ENCODE peak calls at places on chromosomes 4 and X, in ten cellular contexts. S is tibial artery, O is transverse colon, R is sigmoid colon, W is GM23248, U is cardiac muscle cell, N is adrenal gland, A is astrocyte, V is ascending aorta, I is aorta. T is an unnamed sample.
A peak's percentile ranks its signal among the peaks of the same experiment; 100 is the strongest.

GRCh38 chr4:8409271-8410065 is 31.1 kb downstream of the ACOX3 start:
- DNase-seq in S (no peak), O (peak; percentile 51), R (peak; percentile 68), W (peak; percentile 48), U (peak; percentile 21), N (no peak), A (no peak), V (no peak), I (peak; percentile 75), T (no peak)

GRCh38 chrX:112851806-112852205 is 11.2 kb upstream of the AMOT start:
- DNase-seq in S (no peak), O (no peak), R (no peak), W (peak; percentile 36), U (peak; percentile 70), N (peak; percentile 20), A (peak; percentile 68), V (no peak), I (no peak), T (peak; percentile 42)

GRCh38 chrX:85569096-85569495 is 189.6 kb upstream of the POF1B start:
- DNase-seq in S (no peak), O (no peak), R (no peak), W (no peak), U (no peak), N (no peak), A (no peak), V (no peak), I (no peak), T (no peak)

GRCh38 chr4:88291003-88291402 is 6.6 kb upstream of the PPM1K start:
- DNase-seq in S (no peak), O (no peak), R (no peak), W (peak; percentile 7), U (peak; percentile 73), N (no peak), A (peak; percentile 35), V (no peak), I (no peak), T (no peak)

GRCh38 chr4:185793716-185794115 is 18.3 kb downstream of the SORBS2 start:
- DNase-seq in S (no peak), O (no peak), R (no peak), W (no peak), U (no peak), N (no peak), A (no peak), V (no peak), I (no peak), T (no peak)

GRCh38 chr4:79241846-79242245 is 84.0 kb downstream of the NAA11 start:
- DNase-seq in S (no peak), O (no peak), R (no peak), W (peak; percentile 64), U (peak; percentile 49), N (no peak), A (peak; percentile 60), V (no peak), I (no peak), T (no peak)

GRCh38 chrX:63918611-63919010 is 133.6 kb upstream of the ARHGEF9 start:
- DNase-seq in S (no peak), O (no peak), R (no peak), W (peak; percentile 70), U (no peak), N (no peak), A (no peak), V (no peak), I (no peak), T (no peak)

GRCh38 chr4:130646886-130647285 is 1550.9 kb downstream of the C4orf33 start:
- DNase-seq in S (no peak), O (no peak), R (no peak), W (no peak), U (no peak), N (no peak), A (no peak), V (no peak), I (no peak), T (no peak)

GRCh38 chrX:104270916-104271512 is 16.3 kb upstream of the ESX1 start:
- DNase-seq in S (peak; percentile 20), O (peak; percentile 14), R (no peak), W (peak; percentile 55), U (peak; percentile 46), N (peak; percentile 24), A (peak; percentile 4), V (no peak), I (no peak), T (no peak)

GRCh38 chrX:150683536-150684146 is 9.6 kb upstream of the MTMR1 start:
- DNase-seq in S (no peak), O (no peak), R (no peak), W (peak; percentile 56), U (peak; percentile 58), N (no peak), A (no peak), V (no peak), I (no peak), T (no peak)

DNA sequence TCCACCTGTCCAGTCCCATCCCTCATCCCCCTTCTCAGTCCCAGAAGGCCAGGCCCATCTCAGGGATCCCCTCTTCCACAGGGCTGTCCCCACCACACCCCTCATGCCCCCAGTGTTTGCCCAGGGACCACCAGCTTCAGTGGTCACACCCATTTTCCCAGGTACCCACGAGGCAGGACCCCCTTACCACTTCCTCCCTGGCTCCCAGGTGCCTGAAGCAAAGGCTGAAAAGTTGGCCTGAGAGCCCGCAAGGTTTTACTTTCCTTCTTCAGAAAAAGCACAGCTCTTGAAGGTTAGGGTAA is 7.8 kb downstream of the TMEM271 start:
- DNase-seq in S (no peak), O (no peak), R (no peak), W (no peak), U (no peak), N (no peak), A (no peak), V (no peak), I (no peak), T (no peak)
- H3K9me3 ChIP-seq in S (no peaks in the 10 kb centered on the region), O (no peaks in the 10 kb centered on the region), R (no peaks in the 10 kb centered on the region), W (no peaks in the 10 kb centered on the region), U (no peaks in the 10 kb centered on the region), N (no peaks in the 10 kb centered on the region), A (peaks cover 5% of the 10 kb centered on the region), V (no peaks in the 10 kb centered on the region), I (no peaks in the 10 kb centered on the region), T (no peaks in the 10 kb centered on the region)

GRCh38 chr4:98608343-98608742 is 50.1 kb downstream of the TSPAN5 start:
- DNase-seq in S (no peak), O (no peak), R (no peak), W (no peak), U (no peak), N (no peak), A (no peak), V (no peak), I (no peak), T (no peak)
- H3K4me1 ChIP-seq in S (no peaks in the 10 kb centered on the region), O (no peaks in the 10 kb centered on the region), R (peaks cover 28% of the 10 kb centered on the region), W (peaks cover 53% of the 10 kb centered on the region), U (peaks cover 32% of the 10 kb centered on the region), N (no peaks in the 10 kb centered on the region), A (peaks cover 55% of the 10 kb centered on the region), V (no peaks in the 10 kb centered on the region), I (no peaks in the 10 kb centered on the region), T (peaks cover 2% of the 10 kb centered on the region)

GRCh38 chr4:180103794-180104193 is 2139.4 kb upstream of the TENM3 start:
- DNase-seq in S (no peak), O (no peak), R (no peak), W (no peak), U (no peak), N (no peak), A (no peak), V (no peak), I (no peak), T (no peak)

GRCh38 chr4:180098601-180099000 is 2144.6 kb upstream of the TENM3 start:
- DNase-seq in S (no peak), O (no peak), R (no peak), W (no peak), U (no peak), N (no peak), A (no peak), V (no peak), I (no peak), T (no peak)

GRCh38 chr4:180099962-180100361 is 2143.2 kb upstream of the TENM3 start:
- DNase-seq in S (no peak), O (no peak), R (no peak), W (no peak), U (no peak), N (peak; percentile 35), A (no peak), V (no peak), I (no peak), T (no peak)

GRCh38 chr4:180101348-180102083 is 2141.7 kb upstream of the TENM3 start:
- DNase-seq in S (no peak), O (no peak), R (no peak), W (no peak), U (no peak), N (no peak), A (no peak), V (no peak), I (no peak), T (no peak)

GRCh38 chr4:180100433-180101344 is 2142.5 kb upstream of the TENM3 start:
- DNase-seq in S (no peak), O (no peak), R (no peak), W (no peak), U (no peak), N (no peak), A (no peak), V (no peak), I (no peak), T (no peak)
- H3K27ac ChIP-seq in S (no peak overlapping the region), O (no peak overlapping the region), R (no peak overlapping the region), W (no peak overlapping the region), U (no peak overlapping the region), N (no peak overlapping the region), A (no peak overlapping the region), V (no peak overlapping the region), I (no peak overlapping the region), T (no peak overlapping the region)

DNA sequence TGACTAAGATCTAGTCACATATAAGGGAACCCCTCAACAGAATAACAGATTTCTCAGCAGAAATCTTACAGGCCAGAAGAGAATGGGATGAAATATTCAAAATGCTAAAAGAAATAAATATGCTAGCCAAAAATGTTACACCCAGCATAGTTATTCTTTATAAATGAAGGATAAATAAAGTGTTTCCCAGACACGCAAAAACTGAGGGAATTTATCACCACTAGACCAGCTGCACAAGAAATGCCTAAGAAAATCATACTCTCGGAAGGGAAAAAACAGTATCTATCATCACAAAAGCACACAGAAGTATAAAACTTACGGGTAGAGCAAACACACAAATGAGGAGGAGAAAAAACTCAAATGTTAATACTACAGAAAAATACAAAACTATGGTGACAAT is 162.1 kb downstream of the HHIP start:
- DNase-seq in S (no peak), O (no peak), R (no peak), W (no peak), U (no peak), N (no peak), A (no peak), V (no peak), I (no peak), T (no peak)
- H3K9me3 ChIP-seq in S (peaks cover 33% of the 10 kb centered on the region), O (peaks cover 14% of the 10 kb centered on the region), R (no peaks in the 10 kb centered on the region), W (peaks cover 3% of the 10 kb centered on the region), U (no peaks in the 10 kb centered on the region), N (no peaks in the 10 kb centered on the region), A (peaks cover 5% of the 10 kb centered on the region), V (peaks cover 21% of the 10 kb centered on the region), I (peaks cover 3% of the 10 kb centered on the region), T (peaks cover 5% of the 10 kb centered on the region)

T was measured in lung.